ENCODE peak calls at places on chromosomes 6 and 20, in ten cellular contexts. One of them, this sample, is unnamed.

GRCh38 chr20:59772931-59773913 is 160.2 kb downstream of the SYCP2 start:
- DNase-seq in stimulated activated CD4-positive, alpha-beta T cell treated with anti-CD3 and anti-CD28 coated beads, Interleukin-2, amount 100 ng/mL, for 4 hours: no peak
- DNase-seq in CD4-positive, alpha-beta memory T cell: no peak
- DNase-seq in NCI-H748 treated with DMSO at 0.1 percent for 48 hours: no peak
- DNase-seq in kidney epithelial cell: no peak
- DNase-seq in kidney: no peak
- DNase-seq in lower lobe of right lung: no peak
- DNase-seq in T47D: peak
- DNase-seq in activated T-cell treated with anti-CD3 and anti-CD28 coated beads, Interleukin-2, amount 50 U/mL, for 72 hours: no peak
- DNase-seq in endothelial cell: no peak
- DNase-seq in this sample: no peak

GRCh38 chr6:114740547-114740946 is 397.7 kb upstream of the HS3ST5 start:
- DNase-seq in stimulated activated CD4-positive, alpha-beta T cell treated with anti-CD3 and anti-CD28 coated beads, Interleukin-2, amount 100 ng/mL, for 4 hours: no peak
- DNase-seq in CD4-positive, alpha-beta memory T cell: no peak
- DNase-seq in NCI-H748 treated with DMSO at 0.1 percent for 48 hours: no peak
- DNase-seq in kidney epithelial cell: peak
- DNase-seq in kidney: no peak
- DNase-seq in lower lobe of right lung: no peak
- DNase-seq in T47D: no peak
- DNase-seq in activated T-cell treated with anti-CD3 and anti-CD28 coated beads, Interleukin-2, amount 50 U/mL, for 72 hours: no peak
- DNase-seq in endothelial cell: no peak
- DNase-seq in this sample: no peak

GRCh38 chr6:1004885-1005635 is 306.8 kb upstream of the FOXQ1 start:
- DNase-seq in stimulated activated CD4-positive, alpha-beta T cell treated with anti-CD3 and anti-CD28 coated beads, Interleukin-2, amount 100 ng/mL, for 4 hours: no peak
- DNase-seq in CD4-positive, alpha-beta memory T cell: no peak
- DNase-seq in NCI-H748 treated with DMSO at 0.1 percent for 48 hours: no peak
- DNase-seq in kidney epithelial cell: no peak
- DNase-seq in kidney: no peak
- DNase-seq in lower lobe of right lung: no peak
- DNase-seq in T47D: no peak
- DNase-seq in activated T-cell treated with anti-CD3 and anti-CD28 coated beads, Interleukin-2, amount 50 U/mL, for 72 hours: no peak
- DNase-seq in endothelial cell: no peak
- DNase-seq in this sample: no peak

GRCh38 chr20:33009214-33010132 is 2.0 kb downstream of the BPIFB2 start:
- DNase-seq in stimulated activated CD4-positive, alpha-beta T cell treated with anti-CD3 and anti-CD28 coated beads, Interleukin-2, amount 100 ng/mL, for 4 hours: no peak
- DNase-seq in CD4-positive, alpha-beta memory T cell: no peak
- DNase-seq in NCI-H748 treated with DMSO at 0.1 percent for 48 hours: no peak
- DNase-seq in kidney epithelial cell: no peak
- DNase-seq in kidney: no peak
- DNase-seq in lower lobe of right lung: no peak
- DNase-seq in T47D: peak
- DNase-seq in activated T-cell treated with anti-CD3 and anti-CD28 coated beads, Interleukin-2, amount 50 U/mL, for 72 hours: no peak
- DNase-seq in endothelial cell: peak
- DNase-seq in this sample: no peak

GRCh38 chr20:33689973-33690372 is 3.8 kb upstream of the E2F1 start:
- DNase-seq in stimulated activated CD4-positive, alpha-beta T cell treated with anti-CD3 and anti-CD28 coated beads, Interleukin-2, amount 100 ng/mL, for 4 hours: no peak
- DNase-seq in CD4-positive, alpha-beta memory T cell: peak
- DNase-seq in NCI-H748 treated with DMSO at 0.1 percent for 48 hours: no peak
- DNase-seq in kidney epithelial cell: no peak
- DNase-seq in kidney: no peak
- DNase-seq in lower lobe of right lung: no peak
- DNase-seq in T47D: no peak
- DNase-seq in activated T-cell treated with anti-CD3 and anti-CD28 coated beads, Interleukin-2, amount 50 U/mL, for 72 hours: peak
- DNase-seq in endothelial cell: no peak
- DNase-seq in this sample: no peak

GRCh38 chr20:53556267-53556897 is 37.3 kb downstream of the ZNF217 start:
- DNase-seq in stimulated activated CD4-positive, alpha-beta T cell treated with anti-CD3 and anti-CD28 coated beads, Interleukin-2, amount 100 ng/mL, for 4 hours: no peak
- DNase-seq in CD4-positive, alpha-beta memory T cell: no peak
- DNase-seq in NCI-H748 treated with DMSO at 0.1 percent for 48 hours: no peak
- DNase-seq in kidney epithelial cell: no peak
- DNase-seq in kidney: no peak
- DNase-seq in lower lobe of right lung: no peak
- DNase-seq in T47D: no peak
- DNase-seq in activated T-cell treated with anti-CD3 and anti-CD28 coated beads, Interleukin-2, amount 50 U/mL, for 72 hours: no peak
- DNase-seq in endothelial cell: no peak
- DNase-seq in this sample: no peak

GRCh38 chr20:63477944-63478343 is 5.5 kb upstream of the KCNQ2 start:
- DNase-seq in stimulated activated CD4-positive, alpha-beta T cell treated with anti-CD3 and anti-CD28 coated beads, Interleukin-2, amount 100 ng/mL, for 4 hours: no peak
- DNase-seq in CD4-positive, alpha-beta memory T cell: no peak
- DNase-seq in NCI-H748 treated with DMSO at 0.1 percent for 48 hours: no peak
- DNase-seq in kidney epithelial cell: no peak
- DNase-seq in kidney: no peak
- DNase-seq in lower lobe of right lung: no peak
- DNase-seq in T47D: no peak
- DNase-seq in activated T-cell treated with anti-CD3 and anti-CD28 coated beads, Interleukin-2, amount 50 U/mL, for 72 hours: no peak
- DNase-seq in endothelial cell: no peak
- DNase-seq in this sample: no peak

GRCh38 chr20:46592580-46593362 is 42.3 kb upstream of the OCSTAMP start:
- DNase-seq in stimulated activated CD4-positive, alpha-beta T cell treated with anti-CD3 and anti-CD28 coated beads, Interleukin-2, amount 100 ng/mL, for 4 hours: no peak
- DNase-seq in CD4-positive, alpha-beta memory T cell: no peak
- DNase-seq in NCI-H748 treated with DMSO at 0.1 percent for 48 hours: no peak
- DNase-seq in kidney epithelial cell: no peak
- DNase-seq in kidney: no peak
- DNase-seq in lower lobe of right lung: no peak
- DNase-seq in T47D: peak
- DNase-seq in activated T-cell treated with anti-CD3 and anti-CD28 coated beads, Interleukin-2, amount 50 U/mL, for 72 hours: peak
- DNase-seq in endothelial cell: no peak
- DNase-seq in this sample: no peak

GRCh38 chr20:50999355-50999754 is 23.6 kb downstream of the KCNG1 start:
- DNase-seq in stimulated activated CD4-positive, alpha-beta T cell treated with anti-CD3 and anti-CD28 coated beads, Interleukin-2, amount 100 ng/mL, for 4 hours: no peak
- DNase-seq in CD4-positive, alpha-beta memory T cell: no peak
- DNase-seq in NCI-H748 treated with DMSO at 0.1 percent for 48 hours: no peak
- DNase-seq in kidney epithelial cell: no peak
- DNase-seq in kidney: no peak
- DNase-seq in lower lobe of right lung: no peak
- DNase-seq in T47D: no peak
- DNase-seq in activated T-cell treated with anti-CD3 and anti-CD28 coated beads, Interleukin-2, amount 50 U/mL, for 72 hours: no peak
- DNase-seq in endothelial cell: no peak
- DNase-seq in this sample: no peak

This sample was measured in fibroblast of gingiva.